ENCODE peak calls at places on chromosomes 2 and 18, in four cellular contexts. One of them, this sample, is unnamed.

GRCh38 chr2:158667567-158667966 is 127.5 kb upstream of the DAPL1 start:
- DNase-seq in fibroblast of mammary gland: peak
- DNase-seq in HFF-Myc: no peak
- DNase-seq in GM23338: no peak
- DNase-seq in this sample: peak

GRCh38 chr2:58562281-58562680 is 321.2 kb upstream of the FANCL start:
- DNase-seq in fibroblast of mammary gland: no peak
- DNase-seq in HFF-Myc: no peak
- DNase-seq in GM23338: no peak
- DNase-seq in this sample: peak

GRCh38 chr2:216108310-216108966 is 710 bp upstream of the XRCC5 start:
- DNase-seq in fibroblast of mammary gland: no peak
- DNase-seq in HFF-Myc: no peak
- DNase-seq in GM23338: peak
- DNase-seq in this sample: no peak

GRCh38 chr2:99153921-99154604 is 679 bp downstream of the TSGA10 start:
- DNase-seq in HFF-Myc: no peak
- DNase-seq in fibroblast of mammary gland: peak
- DNase-seq in GM23338: peak
- DNase-seq in this sample: no peak

GRCh38 chr18:10526211-10526949 is 553 bp downstream of the NAPG start:
- DNase-seq in GM23338: peak
- DNase-seq in HFF-Myc: no peak
- DNase-seq in fibroblast of mammary gland: peak
- DNase-seq in this sample: no peak

GRCh38 chr18:69948919-69949537 is 1.4 kb upstream of the CD226 start:
- DNase-seq in GM23338: peak
- DNase-seq in fibroblast of mammary gland: peak
- DNase-seq in HFF-Myc: no peak
- DNase-seq in this sample: no peak

GRCh38 chr2:64540615-64541014 is 16.5 kb downstream of the AFTPH start:
- DNase-seq in HFF-Myc: no peak
- DNase-seq in GM23338: no peak
- DNase-seq in fibroblast of mammary gland: no peak
- DNase-seq in this sample: no peak

GRCh38 chr18:23341383-23341782 is 111.7 kb upstream of the RIOK3 start:
- DNase-seq in HFF-Myc: no peak
- DNase-seq in GM23338: no peak
- DNase-seq in fibroblast of mammary gland: peak
- DNase-seq in this sample: no peak

GRCh38 chr2:46187112-46187618 is 110.0 kb upstream of the EPAS1 start:
- DNase-seq in HFF-Myc: peak
- DNase-seq in GM23338: no peak
- DNase-seq in fibroblast of mammary gland: peak
- DNase-seq in this sample: peak

GRCh38 chr2:235960011-235960715 is 208.0 kb downstream of the GBX2 start:
- DNase-seq in fibroblast of mammary gland: no peak
- DNase-seq in HFF-Myc: no peak
- DNase-seq in GM23338: no peak
- DNase-seq in this sample: no peak

GRCh38 chr2:46806526-46806925 is 109.1 kb downstream of the MCFD2 start:
- DNase-seq in fibroblast of mammary gland: peak
- DNase-seq in GM23338: no peak
- DNase-seq in HFF-Myc: no peak
- DNase-seq in this sample: no peak

GRCh38 chr2:229887441-229887840 is 34.4 kb downstream of the TRIP12 start:
- DNase-seq in fibroblast of mammary gland: no peak
- DNase-seq in HFF-Myc: no peak
- DNase-seq in GM23338: no peak
- DNase-seq in this sample: no peak

GRCh38 chr2:179650420-179650819 is 211.0 kb downstream of the ZNF385B start:
- DNase-seq in fibroblast of mammary gland: no peak
- DNase-seq in HFF-Myc: no peak
- DNase-seq in GM23338: no peak
- DNase-seq in this sample: no peak

GRCh38 chr2:138274421-138275291 is 226.9 kb upstream of the SPOPL start:
- DNase-seq in HFF-Myc: peak
- DNase-seq in fibroblast of mammary gland: peak
- DNase-seq in GM23338: no peak
- DNase-seq in this sample: no peak

GRCh38 chr2:202261531-202261930 is 4.0 kb upstream of the NOP58 start:
- DNase-seq in GM23338: no peak
- DNase-seq in HFF-Myc: no peak
- DNase-seq in fibroblast of mammary gland: no peak
- DNase-seq in this sample: no peak

GRCh38 chr2:182291296-182291695 is 135.5 kb downstream of the PDE1A start:
- DNase-seq in GM23338: no peak
- DNase-seq in fibroblast of mammary gland: peak
- DNase-seq in HFF-Myc: no peak
- DNase-seq in this sample: no peak

GRCh38 chr18:31801078-31801477 is 40.4 kb upstream of the SLC25A52 start:
- DNase-seq in GM23338: no peak
- DNase-seq in fibroblast of mammary gland: no peak
- DNase-seq in HFF-Myc: no peak
- DNase-seq in this sample: no peak

GRCh38 chr2:126804347-126804746 is 94.3 kb upstream of the TEX51 start:
- DNase-seq in fibroblast of mammary gland: no peak
- DNase-seq in GM23338: no peak
- DNase-seq in HFF-Myc: no peak
- DNase-seq in this sample: no peak

GRCh38 chr2:202790676-202791075 is 80.9 kb downstream of the ICA1L start:
- DNase-seq in HFF-Myc: no peak
- DNase-seq in GM23338: no peak
- DNase-seq in fibroblast of mammary gland: no peak
- DNase-seq in this sample: no peak

GRCh38 chr2:207341114-207341750 is 175.5 kb upstream of the KLF7 start:
- DNase-seq in fibroblast of mammary gland: no peak
- DNase-seq in GM23338: peak
- DNase-seq in HFF-Myc: no peak
- DNase-seq in this sample: no peak

GRCh38 chr2:32946314-32947075 is at the start of gene LTBP1:
- DNase-seq in HFF-Myc: no peak
- DNase-seq in GM23338: peak
- DNase-seq in fibroblast of mammary gland: peak
- DNase-seq in this sample: peak

GRCh38 chr18:12779456-12779855 is 76.6 kb downstream of the PSMG2 start:
- DNase-seq in fibroblast of mammary gland: no peak
- DNase-seq in HFF-Myc: no peak
- DNase-seq in GM23338: no peak
- DNase-seq in this sample: no peak

GRCh38 chr2:42566837-42567251 is 1.6 kb upstream of the MTA3 start:
- DNase-seq in HFF-Myc: no peak
- DNase-seq in fibroblast of mammary gland: no peak
- DNase-seq in GM23338: no peak
- DNase-seq in this sample: no peak

GRCh38 chr2:74573747-74574562 is 19.4 kb downstream of the DOK1 start:
- DNase-seq in fibroblast of mammary gland: peak
- DNase-seq in HFF-Myc: peak
- DNase-seq in GM23338: no peak
- DNase-seq in this sample: no peak

GRCh38 chr2:96374211-96374951 is 38.8 kb downstream of the NCAPH start:
- DNase-seq in HFF-Myc: no peak
- DNase-seq in fibroblast of mammary gland: peak
- DNase-seq in GM23338: no peak
- DNase-seq in this sample: peak

GRCh38 chr2:10497797-10498251 is 49.7 kb upstream of the ODC1 start:
- DNase-seq in HFF-Myc: no peak
- DNase-seq in GM23338: no peak
- DNase-seq in fibroblast of mammary gland: peak
- DNase-seq in this sample: no peak

GRCh38 chr2:64645014-64645418 is 8.7 kb downstream of the SERTAD2 start:
- DNase-seq in GM23338: peak
- DNase-seq in HFF-Myc: no peak
- DNase-seq in fibroblast of mammary gland: peak
- DNase-seq in this sample: peak

GRCh38 chr2:189444322-189444721 is 3.0 kb downstream of the WDR75 start:
- DNase-seq in GM23338: no peak
- DNase-seq in fibroblast of mammary gland: peak
- DNase-seq in HFF-Myc: no peak
- DNase-seq in this sample: no peak

GRCh38 chr2:20184067-20184938 is 40.6 kb downstream of the SDC1 start:
- DNase-seq in GM23338: no peak
- DNase-seq in HFF-Myc: no peak
- DNase-seq in fibroblast of mammary gland: peak
- DNase-seq in this sample: peak

GRCh38 chr2:241363316-241363879 is 7.3 kb downstream of the FARP2 start:
- DNase-seq in HFF-Myc: no peak
- DNase-seq in fibroblast of mammary gland: no peak
- DNase-seq in GM23338: no peak
- DNase-seq in this sample: no peak

GRCh38 chr2:219522111-219523030 is 8.1 kb downstream of the ASIC4 start:
- DNase-seq in GM23338: peak
- DNase-seq in fibroblast of mammary gland: peak
- DNase-seq in HFF-Myc: peak
- DNase-seq in this sample: no peak

GRCh38 chr2:118826093-118826492 is 21.4 kb downstream of the EN1 start:
- DNase-seq in GM23338: no peak
- DNase-seq in fibroblast of mammary gland: no peak
- DNase-seq in HFF-Myc: no peak
- DNase-seq in this sample: no peak

DNA sequence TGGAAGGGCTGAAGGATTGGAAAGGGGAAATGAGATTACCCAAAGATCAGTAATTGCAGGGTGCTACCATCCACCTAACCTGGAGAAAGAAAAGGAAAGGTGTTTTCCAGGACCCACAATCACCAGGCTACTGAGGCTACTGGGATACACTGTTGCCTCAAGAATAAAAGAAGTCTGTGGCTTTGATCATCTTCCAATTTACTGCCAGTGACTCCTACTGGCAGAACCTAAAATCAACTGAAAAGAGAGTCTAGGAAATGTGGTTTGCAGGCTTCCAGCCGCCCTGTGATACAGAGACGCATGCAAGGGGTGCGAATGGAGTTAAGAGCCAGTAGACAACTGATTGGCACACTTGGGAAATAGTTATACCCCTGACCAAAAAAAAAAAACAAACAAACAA is 16.6 kb upstream of the TTL start:
- DNase-seq in fibroblast of mammary gland: peak
- DNase-seq in GM23338: peak
- DNase-seq in HFF-Myc: no peak
- DNase-seq in this sample: no peak
- H3K4me3 ChIP-seq in fibroblast of mammary gland: no peak
- H3K4me3 ChIP-seq in GM23338: no peak
- H3K4me3 ChIP-seq in HFF-Myc: no peak
- H3K4me3 ChIP-seq in this sample: no peak

GRCh38 chr2:113700186-113700841 is 56.1 kb downstream of the SLC35F5 start:
- DNase-seq in GM23338: peak
- DNase-seq in fibroblast of mammary gland: no peak
- DNase-seq in HFF-Myc: no peak
- DNase-seq in this sample: no peak
- TF ChIP-seq CTCF in GM23338: peak
- TF ChIP-seq CTCF in fibroblast of mammary gland: no peak
- TF ChIP-seq CTCF in HFF-Myc: no peak
- TF ChIP-seq CTCF in this sample: no peak

GRCh38 chr2:68827681-68828080 is 43.5 kb downstream of the BMP10 start:
- DNase-seq in HFF-Myc: no peak
- DNase-seq in GM23338: no peak
- DNase-seq in fibroblast of mammary gland: no peak
- DNase-seq in this sample: no peak
- H3K4me3 ChIP-seq in HFF-Myc: no peak
- H3K4me3 ChIP-seq in GM23338: no peak
- H3K4me3 ChIP-seq in fibroblast of mammary gland: no peak
- H3K4me3 ChIP-seq in this sample: no peak

GRCh38 chr2:71327916-71328315 is 3.7 kb upstream of the ZNF638 start:
- DNase-seq in fibroblast of mammary gland: no peak
- DNase-seq in GM23338: peak
- DNase-seq in HFF-Myc: no peak
- DNase-seq in this sample: no peak
- TF ChIP-seq CTCF in fibroblast of mammary gland: no peak
- TF ChIP-seq CTCF in GM23338: no peak
- TF ChIP-seq CTCF in HFF-Myc: no peak
- TF ChIP-seq CTCF in this sample: no peak

DNA sequence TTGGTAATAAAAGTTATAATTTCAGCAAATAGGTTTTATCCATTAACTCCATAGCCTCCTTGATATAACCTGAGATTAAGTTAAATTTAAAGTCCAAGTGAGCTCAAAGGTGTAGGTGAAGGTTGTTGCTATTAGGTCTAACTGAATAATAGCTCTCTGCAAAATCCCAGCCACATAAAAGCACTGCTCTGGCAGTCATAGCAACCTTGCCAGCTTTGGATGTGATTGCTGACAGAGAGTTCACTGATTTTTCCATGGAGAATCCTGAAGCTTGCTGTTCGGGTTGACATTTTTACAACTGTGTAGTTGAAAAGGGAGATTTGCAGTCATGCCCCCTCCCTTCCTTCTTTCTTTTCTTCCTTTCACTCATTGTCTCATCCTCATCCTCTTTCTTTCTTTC is 194.1 kb downstream of the LRRTM4 start:
- DNase-seq in GM23338: no peak
- DNase-seq in fibroblast of mammary gland: no peak
- DNase-seq in HFF-Myc: no peak
- DNase-seq in this sample: no peak
- H3K4me3 ChIP-seq in GM23338: no peak
- H3K4me3 ChIP-seq in fibroblast of mammary gland: no peak
- H3K4me3 ChIP-seq in HFF-Myc: no peak
- H3K4me3 ChIP-seq in this sample: no peak

GRCh38 chr2:232875256-232876070 is 5.4 kb downstream of the SNORC start:
- DNase-seq in HFF-Myc: no peak
- DNase-seq in fibroblast of mammary gland: no peak
- DNase-seq in GM23338: peak
- DNase-seq in this sample: no peak
- TF ChIP-seq CTCF in HFF-Myc: no peak
- TF ChIP-seq CTCF in fibroblast of mammary gland: no peak
- TF ChIP-seq CTCF in GM23338: no peak
- TF ChIP-seq CTCF in this sample: peak

GRCh38 chr18:48997681-48997984 is 46.9 kb upstream of the SMAD7 start:
- DNase-seq in GM23338: peak
- DNase-seq in fibroblast of mammary gland: no peak
- DNase-seq in HFF-Myc: no peak
- DNase-seq in this sample: no peak
- H3K4me3 ChIP-seq in GM23338: no peak
- H3K4me3 ChIP-seq in fibroblast of mammary gland: no peak
- H3K4me3 ChIP-seq in HFF-Myc: no peak
- H3K4me3 ChIP-seq in this sample: no peak